ENCODE peak calls at places on chromosomes 1 and 21, in ten cellular contexts. M, W, H, D, E, T, I, Q, O and Z are unnamed samples.

GRCh38 chr1:10537082-10537766 is 62.5 kb downstream of the PEX14 start:
- DNase-seq in M (no peak), W (no peak), H (peak), D (no peak), E (no peak), T (no peak), I (no peak), Q (no peak), O (no peak), Z (no peak)

GRCh38 chr1:165900576-165901380 is 73.4 kb downstream of the UCK2 start:
- DNase-seq in M (no peak), W (no peak), H (no peak), D (no peak), E (no peak), T (no peak), I (no peak), Q (no peak), O (no peak), Z (no peak)

GRCh38 chr1:62783736-62784508 is at the start of gene ATG4C:
- DNase-seq in M (peak), W (peak), H (peak), D (peak), E (peak), T (peak), I (peak), Q (peak), O (peak), Z (peak)

GRCh38 chr1:195909061-195909460 is 699.2 kb downstream of the KCNT2 start:
- DNase-seq in M (no peak), W (no peak), H (peak), D (no peak), E (no peak), T (no peak), I (no peak), Q (no peak), O (no peak), Z (no peak)

GRCh38 chr1:209769171-209769904 is 13.5 kb downstream of the TRAF3IP3 start:
- DNase-seq in M (no peak), W (peak), H (peak), D (no peak), E (peak), T (peak), I (no peak), Q (no peak), O (peak), Z (peak)

GRCh38 chr1:9651565-9652378 is at the start of gene PIK3CD:
- DNase-seq in M (no peak), W (peak), H (peak), D (peak), E (peak), T (no peak), I (peak), Q (peak), O (no peak), Z (no peak)

GRCh38 chr1:168484083-168484482 is 59.7 kb downstream of the XCL2 start:
- DNase-seq in M (no peak), W (no peak), H (no peak), D (no peak), E (no peak), T (no peak), I (no peak), Q (no peak), O (no peak), Z (no peak)

GRCh38 chr1:234973426-234974250 is 155.0 kb downstream of the TOMM20 start:
- DNase-seq in M (no peak), W (no peak), H (no peak), D (no peak), E (no peak), T (no peak), I (no peak), Q (no peak), O (no peak), Z (no peak)

GRCh38 chr1:177858222-177858894 is 111.5 kb downstream of the SEC16B start:
- DNase-seq in M (no peak), W (no peak), H (peak), D (no peak), E (no peak), T (no peak), I (no peak), Q (no peak), O (no peak), Z (no peak)

GRCh38 chr1:109208847-109209463 is 4.8 kb upstream of the SARS1 start:
- DNase-seq in M (no peak), W (no peak), H (peak), D (no peak), E (no peak), T (no peak), I (no peak), Q (no peak), O (no peak), Z (no peak)

GRCh38 chr1:116110507-116111195 is 548 bp upstream of the MAB21L3 start:
- DNase-seq in M (no peak), W (peak), H (no peak), D (no peak), E (no peak), T (peak), I (no peak), Q (no peak), O (no peak), Z (no peak)

GRCh38 chr1:20250346-20250989 is 40.2 kb upstream of the VWA5B1 start:
- DNase-seq in M (peak), W (no peak), H (peak), D (no peak), E (no peak), T (peak), I (no peak), Q (no peak), O (peak), Z (no peak)

GRCh38 chr1:206693592-206693991 is 8.9 kb downstream of the MAPKAPK2 start:
- DNase-seq in M (no peak), W (no peak), H (peak), D (no peak), E (no peak), T (no peak), I (no peak), Q (no peak), O (peak), Z (no peak)

GRCh38 chr1:206694151-206694550 is 9.4 kb downstream of the MAPKAPK2 start:
- DNase-seq in M (no peak), W (no peak), H (no peak), D (no peak), E (no peak), T (no peak), I (no peak), Q (no peak), O (no peak), Z (no peak)

GRCh38 chr1:206693029-206693428 is 8.3 kb downstream of the MAPKAPK2 start:
- DNase-seq in M (no peak), W (no peak), H (peak), D (no peak), E (no peak), T (peak), I (no peak), Q (peak), O (peak), Z (no peak)

GRCh38 chr1:206690516-206690915 is 5.8 kb downstream of the MAPKAPK2 start:
- DNase-seq in M (no peak), W (no peak), H (no peak), D (no peak), E (no peak), T (no peak), I (no peak), Q (no peak), O (peak), Z (no peak)

GRCh38 chr1:206691604-206692003 is 6.9 kb downstream of the MAPKAPK2 start:
- DNase-seq in M (no peak), W (no peak), H (peak), D (no peak), E (no peak), T (no peak), I (no peak), Q (no peak), O (peak), Z (no peak)
- TF ChIP-seq CTCF in M (no peak), W (no peak), H (no peak), D (no peak), E (no peak), T (no peak), I (no peak), Q (no peak), O (no peak), Z (no peak)

GRCh38 chr1:206079130-206079529 is 26.2 kb downstream of the RHEX start:
- DNase-seq in M (no peak), W (no peak), H (no peak), D (no peak), E (no peak), T (no peak), I (no peak), Q (no peak), O (no peak), Z (no peak)

GRCh38 chr1:206080421-206080820 is 27.4 kb downstream of the RHEX start:
- DNase-seq in M (no peak), W (no peak), H (no peak), D (no peak), E (no peak), T (no peak), I (no peak), Q (no peak), O (no peak), Z (no peak)

GRCh38 chr1:206070627-206071304 is 17.8 kb downstream of the RHEX start:
- DNase-seq in M (no peak), W (no peak), H (no peak), D (no peak), E (no peak), T (no peak), I (no peak), Q (no peak), O (no peak), Z (no peak)

GRCh38 chr1:206075786-206076725 is 23.1 kb downstream of the RHEX start:
- DNase-seq in M (no peak), W (no peak), H (peak), D (no peak), E (no peak), T (no peak), I (no peak), Q (peak), O (no peak), Z (no peak)

DNA sequence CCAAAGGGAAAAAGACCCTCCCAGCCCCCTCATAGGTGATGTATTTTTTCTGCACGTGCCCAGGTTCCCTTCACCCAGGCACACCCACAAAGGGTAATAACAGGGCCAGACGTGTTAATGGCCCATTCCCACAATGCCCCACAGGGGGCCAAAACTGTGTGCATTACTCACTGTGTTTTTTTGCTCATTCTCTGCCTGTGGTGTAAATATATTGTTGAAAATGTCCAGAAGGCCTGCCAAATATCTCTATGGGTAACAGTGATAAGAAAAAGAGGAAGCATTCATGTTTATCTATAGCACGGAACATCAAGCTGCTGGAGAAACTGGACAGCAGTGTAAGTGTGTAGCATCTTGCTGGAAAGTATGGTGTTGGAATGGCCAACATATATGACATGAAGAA is 21.9 kb downstream of the RHEX start:
- DNase-seq in M (no peak), W (no peak), H (no peak), D (no peak), E (no peak), T (no peak), I (no peak), Q (no peak), O (no peak), Z (no peak)
- TF ChIP-seq CTCF in M (no peak), W (no peak), H (no peak), D (no peak), E (peak), T (no peak), I (peak), Q (no peak), O (no peak), Z (no peak)

DNA sequence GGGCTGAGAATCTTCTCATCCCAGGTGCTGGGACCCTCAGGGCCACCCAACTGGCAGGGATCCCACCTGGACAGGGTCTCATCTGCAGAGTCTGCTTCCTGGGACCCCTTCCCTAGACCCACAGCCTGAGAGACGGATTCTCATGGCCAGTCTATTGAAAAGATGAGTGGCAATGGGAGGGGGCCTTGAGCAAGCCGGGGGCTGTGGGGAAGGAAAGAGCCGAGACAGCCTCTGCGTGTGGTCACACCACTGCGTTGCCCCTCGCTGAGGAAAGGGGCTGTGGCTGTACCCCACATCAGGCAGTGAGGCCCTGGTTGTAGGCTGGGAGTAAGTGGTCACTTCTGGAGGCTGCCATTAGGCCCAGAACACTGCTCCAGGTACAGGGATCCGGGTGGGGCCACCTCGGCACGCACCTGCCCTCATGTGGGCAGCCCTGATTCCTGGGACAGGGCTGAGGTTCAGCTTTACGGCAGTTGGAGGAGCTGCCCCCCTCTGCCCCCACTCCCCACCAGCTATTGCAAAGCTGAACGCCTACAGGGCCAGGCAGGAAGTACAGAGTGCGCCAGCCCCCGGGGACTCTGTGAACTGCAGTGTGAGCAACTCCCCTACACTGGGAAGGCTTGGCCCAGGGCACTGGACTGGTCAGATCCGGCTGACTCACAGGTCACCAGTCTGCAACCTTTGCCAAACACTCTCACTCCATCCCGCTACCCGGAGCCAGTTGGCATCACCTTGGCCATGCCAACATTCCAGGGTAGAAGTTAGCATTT is 106.9 kb downstream of the RIPK4 start:
- DNase-seq in M (peak), W (no peak), H (peak), D (no peak), E (no peak), T (no peak), I (no peak), Q (no peak), O (no peak), Z (no peak)
- TF ChIP-seq CTCF in M (peak), W (no peak), H (no peak), D (no peak), E (no peak), T (no peak), I (no peak), Q (no peak), O (no peak), Z (no peak)

DNA sequence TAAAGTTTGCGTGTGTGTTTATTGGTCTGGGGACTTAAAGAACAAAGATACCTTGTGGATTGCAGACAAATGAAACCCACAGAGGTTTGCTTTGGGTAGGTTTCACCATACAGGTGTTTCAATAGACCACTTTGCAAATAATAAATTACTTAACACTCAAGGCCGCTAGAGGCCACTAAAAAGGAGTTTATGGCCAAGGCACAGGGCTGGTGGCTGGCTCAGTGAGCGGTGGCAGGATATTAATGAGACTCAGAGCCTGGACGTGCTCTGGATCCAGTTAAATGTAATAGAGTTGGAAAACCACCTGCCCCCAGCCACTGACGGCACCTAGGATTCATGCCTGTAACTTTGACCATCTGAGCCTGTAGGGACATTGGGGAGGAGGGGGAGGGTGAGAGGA is 44.5 kb downstream of the LRRC38 start:
- DNase-seq in M (no peak), W (peak), H (no peak), D (no peak), E (peak), T (no peak), I (peak), Q (no peak), O (no peak), Z (no peak)
- TF ChIP-seq CTCF in M (peak), W (no peak), H (no peak), D (peak), E (peak), T (no peak), I (peak), Q (no peak), O (peak), Z (no peak)

DNA sequence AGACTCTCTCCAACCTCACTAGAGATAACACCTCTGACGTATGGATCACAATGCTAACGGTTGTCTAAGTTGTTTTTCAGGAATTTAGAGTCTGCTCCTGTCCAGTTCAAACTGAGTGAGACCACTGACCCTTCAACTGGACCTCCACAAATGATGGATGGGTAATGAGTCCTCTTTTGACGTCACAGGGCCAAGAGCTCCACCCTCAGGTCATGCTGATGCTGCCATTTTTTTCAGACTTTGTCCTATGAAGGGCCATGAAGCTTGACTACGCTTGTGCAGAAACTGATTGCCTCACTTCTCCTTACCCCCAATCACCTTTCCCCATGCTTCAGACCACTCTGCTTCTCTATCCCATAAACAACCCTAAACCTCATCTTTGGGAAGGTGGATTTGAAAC is 16.6 kb downstream of the GRIK3 start:
- DNase-seq in M (no peak), W (no peak), H (no peak), D (no peak), E (no peak), T (no peak), I (no peak), Q (no peak), O (no peak), Z (no peak)
- TF ChIP-seq CTCF in M (no peak), W (no peak), H (no peak), D (no peak), E (peak), T (no peak), I (no peak), Q (peak), O (no peak), Z (no peak)

DNA sequence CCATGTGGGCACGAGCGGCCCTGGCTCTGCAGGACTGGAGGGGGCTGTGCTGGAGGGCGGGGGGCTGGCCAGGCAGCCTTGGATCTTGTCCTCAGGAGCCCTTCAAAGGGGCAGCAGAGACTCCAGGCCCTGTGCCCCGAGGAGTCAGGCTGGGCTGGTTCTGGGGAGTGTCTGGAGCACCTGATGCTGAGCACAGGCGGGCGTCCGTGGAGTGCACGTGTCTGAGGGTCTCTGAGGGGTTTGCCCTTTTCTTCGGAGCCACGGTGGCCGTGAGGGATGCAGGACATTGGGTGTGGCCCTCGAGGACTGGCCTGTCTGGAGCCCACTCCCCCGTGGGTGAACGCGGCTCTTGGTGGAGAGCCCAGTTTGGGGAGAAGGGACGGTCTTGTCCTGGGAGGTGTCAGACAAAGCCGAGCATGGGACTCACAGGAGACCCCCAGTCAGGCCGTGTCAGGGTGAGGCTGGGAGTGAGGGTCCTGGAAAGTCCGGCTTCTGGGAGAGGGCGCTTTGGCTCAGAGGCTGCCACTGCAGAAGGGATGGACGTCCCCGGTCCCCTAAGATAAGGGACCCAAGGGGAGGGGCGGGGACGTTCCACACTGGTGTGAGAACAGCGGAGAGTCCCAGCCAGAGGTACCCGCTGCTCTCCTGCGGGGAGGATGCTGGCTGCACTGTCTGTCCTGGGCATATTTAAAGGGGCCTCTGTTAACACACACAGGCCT is 60.8 kb downstream of the COL18A1 start:
- DNase-seq in M (no peak), W (no peak), H (no peak), D (no peak), E (no peak), T (no peak), I (no peak), Q (no peak), O (peak), Z (no peak)
- TF ChIP-seq CTCF in M (no peak), W (no peak), H (no peak), D (no peak), E (no peak), T (no peak), I (no peak), Q (no peak), O (no peak), Z (no peak)

DNA sequence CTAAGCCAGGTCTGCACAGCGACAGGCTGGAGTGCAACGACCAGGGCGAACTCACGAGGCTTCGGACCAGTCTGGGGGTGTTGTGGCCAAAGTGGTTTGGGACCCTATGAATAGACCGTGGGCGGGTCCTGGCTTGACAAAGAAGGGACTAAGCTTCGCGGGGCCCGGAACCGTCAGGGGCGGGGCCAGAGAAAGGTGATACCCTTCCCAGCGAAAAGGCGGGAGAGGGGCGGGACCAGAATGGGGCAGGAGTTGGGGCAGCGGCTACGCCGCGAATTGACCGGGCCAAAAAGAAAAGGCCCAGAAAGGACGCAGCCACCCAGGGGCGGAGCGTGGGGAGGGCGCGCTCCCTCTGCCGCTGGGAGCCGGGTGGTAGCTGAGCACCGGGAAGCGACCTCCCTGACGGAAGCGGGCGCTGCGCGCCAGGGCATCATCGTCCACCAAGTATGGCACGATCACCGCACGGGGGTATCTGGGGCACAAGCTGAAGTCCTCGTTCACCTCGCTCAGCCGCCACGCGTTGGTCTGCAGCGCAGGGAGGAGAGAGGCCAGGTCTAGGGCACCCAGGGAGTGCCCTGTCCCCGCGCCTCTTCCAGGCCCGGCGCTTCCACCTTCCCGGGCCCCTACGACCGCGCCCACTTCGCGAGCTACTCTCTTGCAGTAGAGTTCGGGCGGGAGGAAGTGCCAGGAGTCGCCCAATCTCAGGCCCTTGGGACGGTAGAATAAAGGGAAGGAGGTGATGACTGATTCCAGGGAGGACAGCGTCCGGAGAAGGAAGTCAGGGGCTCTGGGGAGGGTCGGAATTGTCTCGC is 6.7 kb upstream of the FAM167B start:
- DNase-seq in M (peak), W (peak), H (peak), D (peak), E (peak), T (peak), I (peak), Q (peak), O (peak), Z (peak)
- TF ChIP-seq CTCF in M (no peak), W (no peak), H (peak), D (peak), E (peak), T (peak), I (peak), Q (peak), O (peak), Z (peak)